ENCODE peak calls at places on chromosome 9, in six cellular contexts. M, D, N, X, B and I are unnamed samples.

GRCh38 chr9:90027296-90027790 is 422.5 kb downstream of the GADD45G start:
- DNase-seq in M (no peak), D (no peak), B (no peak), N (no peak), X (no peak), I (no peak)

GRCh38 chr9:26603637-26604036 is 289.0 kb downstream of the CAAP1 start:
- DNase-seq in N (no peak), M (no peak), X (no peak), D (no peak), B (no peak), I (no peak)

GRCh38 chr9:15231788-15232635 is 75.0 kb downstream of the TTC39B start:
- DNase-seq in B (no peak), X (no peak), N (no peak), D (peak; percentile 47), M (no peak), I (no peak)

GRCh38 chr9:114339130-114339908 is 9.7 kb downstream of the ORM2 start:
- DNase-seq in X (no peak), M (peak; percentile 72), B (peak; percentile 25), D (peak; percentile 71), N (peak; percentile 40), I (no peak)

GRCh38 chr9:112380102-112380581 is at the start of gene HSDL2:
- DNase-seq in X (no peak), B (no peak), M (no peak), D (peak; percentile 52), N (peak; percentile 23), I (no peak)

GRCh38 chr9:4548796-4549725 is 58.8 kb downstream of the SLC1A1 start:
- DNase-seq in X (no peak), N (no peak), M (peak; percentile 68), D (peak; percentile 46), B (no peak), I (no peak)

GRCh38 chr9:37575921-37576721 is at the start of gene FBXO10:
- DNase-seq in X (peak; percentile 67), D (peak; percentile 74), N (peak; percentile 71), M (peak; percentile 85), B (no peak), I (peak; percentile 92)

GRCh38 chr9:109143881-109144562 is 23.0 kb downstream of the FRRS1L start:
- DNase-seq in X (no peak), D (peak; percentile 80), N (peak; percentile 5), M (no peak), B (peak; percentile 38), I (no peak)

GRCh38 chr9:105050296-105050695 is 122.3 kb upstream of the ABCA1 start:
- DNase-seq in B (no peak), X (no peak), D (no peak), M (no peak), N (no peak), I (no peak)

GRCh38 chr9:114930063-114930812 is at the start of gene TNFSF8:
- DNase-seq in N (no peak), X (no peak), M (no peak), B (no peak), D (peak; percentile 32), I (no peak)

GRCh38 chr9:115694014-115694413 is 459.6 kb upstream of the PAPPA start:
- DNase-seq in N (peak; percentile 88), X (no peak), B (peak; percentile 36), D (peak; percentile 3), M (no peak), I (no peak)

GRCh38 chr9:116737137-116737546 is 50.0 kb downstream of the TRIM32 start:
- DNase-seq in N (peak; percentile 45), M (peak; percentile 88), D (peak; percentile 79), X (peak; percentile 78), B (peak; percentile 29), I (peak; percentile 96)

GRCh38 chr9:20205821-20206220 is 416.5 kb downstream of the MLLT3 start:
- DNase-seq in X (no peak), M (no peak), D (no peak), B (no peak), N (peak; percentile 32), I (no peak)

GRCh38 chr9:76876098-76876497 is 29.8 kb downstream of the PRUNE2 start:
- DNase-seq in D (no peak), B (no peak), M (no peak), X (no peak), N (peak; percentile 48), I (no peak)

GRCh38 chr9:77808750-77809079 is 160.6 kb upstream of the GNA14 start:
- DNase-seq in M (no peak), N (no peak), D (no peak), X (no peak), B (no peak), I (no peak)

GRCh38 chr9:137878957-137879555 is 1.5 kb downstream of the CACNA1B start:
- DNase-seq in M (no peak), N (no peak), X (no peak), B (no peak), D (no peak), I (no peak)

GRCh38 chr9:21656776-21657637 is 145.4 kb upstream of the MTAP start:
- DNase-seq in B (no peak), D (no peak), M (no peak), N (no peak), X (no peak), I (no peak)

GRCh38 chr9:106798021-106798799 is 64.8 kb upstream of the ZNF462 start:
- DNase-seq in M (no peak), B (no peak), D (no peak), N (no peak), X (no peak), I (no peak)

GRCh38 chr9:8802242-8802641 is 1002.7 kb upstream of the DMAC1 start:
- DNase-seq in M (no peak), N (no peak), B (no peak), D (no peak), X (no peak), I (no peak)

GRCh38 chr9:122005597-122005996 is 87.5 kb downstream of the TTLL11 start:
- DNase-seq in M (no peak), X (no peak), N (peak; percentile 37), B (no peak), D (no peak), I (no peak)

GRCh38 chr9:105280730-105281129 is 36.3 kb downstream of the SLC44A1 start:
- DNase-seq in N (peak; percentile 67), M (no peak), X (peak; percentile 80), D (no peak), B (no peak), I (no peak)

GRCh38 chr9:36317766-36318165 is 59.5 kb upstream of the GNE start:
- DNase-seq in N (no peak), B (no peak), D (no peak), X (peak; percentile 95), M (no peak), I (no peak)

GRCh38 chr9:22722492-22722891 is 275.9 kb downstream of the DMRTA1 start:
- DNase-seq in N (no peak), X (no peak), B (no peak), D (no peak), M (no peak), I (no peak)

GRCh38 chr9:90770339-90770738 is 31.3 kb upstream of the SYK start:
- DNase-seq in D (peak; percentile 41), B (no peak), M (no peak), N (no peak), X (no peak), I (no peak)

GRCh38 chr9:121559183-121559582 is 59.5 kb upstream of the GGTA1 start:
- DNase-seq in B (no peak), D (peak; percentile 77), M (no peak), N (no peak), X (no peak), I (no peak)

GRCh38 chr9:122112238-122112637 is 19.1 kb upstream of the TTLL11 start:
- DNase-seq in M (no peak), N (no peak), B (no peak), D (no peak), X (no peak), I (no peak)

GRCh38 chr9:124132671-124133147 is 121.1 kb downstream of the LHX2 start:
- DNase-seq in B (no peak), X (no peak), M (no peak), D (no peak), N (no peak), I (no peak)

GRCh38 chr9:88826651-88827245 is 164.5 kb upstream of the S1PR3 start:
- DNase-seq in M (no peak), D (no peak), N (no peak), X (no peak), B (no peak), I (no peak)
- TF ChIP-seq CTCF in M (no peak), D (no peak), N (no peak), X (no peak), B (no peak), I (no peak)

GRCh38 chr9:133256686-133257091 is 18.3 kb downstream of the ABO start:
- DNase-seq in N (no peak), X (no peak), M (peak; percentile 76), D (no peak), B (no peak), I (no peak)
- TF ChIP-seq CTCF in N (no peak), X (no peak), M (no peak), D (no peak), B (no peak), I (no peak)

DNA sequence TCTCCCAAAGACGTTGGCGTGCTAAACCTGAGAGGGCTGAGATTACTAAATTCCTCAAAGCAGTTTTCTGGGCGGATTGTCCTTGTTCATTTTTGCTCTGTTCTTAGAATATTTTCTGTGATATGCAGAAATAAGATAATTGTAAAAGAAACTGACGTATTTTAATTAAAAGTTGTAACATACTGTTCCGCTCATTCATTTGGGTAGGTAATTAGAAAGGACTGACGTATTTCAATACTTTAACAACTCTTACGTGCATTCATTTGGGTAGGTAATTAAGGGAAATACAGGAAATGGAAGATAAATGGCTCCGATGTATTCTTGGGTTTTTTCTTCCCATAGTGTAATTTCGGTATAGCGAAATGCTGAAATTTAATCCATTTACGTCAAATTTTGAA is 1.1 kb downstream of the OSTF1 start:
- DNase-seq in M (no peak), N (no peak), X (no peak), D (no peak), B (no peak), I (no peak)
- TF ChIP-seq CTCF in M (no peak), N (no peak), X (no peak), D (no peak), B (no peak), I (no peak)

GRCh38 chr9:129868033-129868395 is 32.8 kb downstream of the USP20 start:
- DNase-seq in N (no peak), X (no peak), M (no peak), B (no peak), D (no peak), I (no peak)

GRCh38 chr9:129866373-129867137 is 31.3 kb downstream of the USP20 start:
- DNase-seq in N (peak; percentile 20), D (no peak), B (no peak), M (no peak), X (no peak), I (no peak)

GRCh38 chr9:129865668-129866320 is 30.5 kb downstream of the USP20 start:
- DNase-seq in X (no peak), N (no peak), M (no peak), D (no peak), B (no peak), I (no peak)

GRCh38 chr9:129868571-129869486 is 33.6 kb downstream of the USP20 start:
- DNase-seq in D (no peak), N (no peak), X (no peak), B (no peak), M (peak; percentile 83), I (no peak)

GRCh38 chr9:129867138-129868032 is 32.1 kb downstream of the USP20 start:
- DNase-seq in M (no peak), B (no peak), X (no peak), N (no peak), D (no peak), I (no peak)
- TF ChIP-seq CTCF in M (no peak), B (no peak), X (no peak), N (no peak), D (no peak), I (no peak)

GRCh38 chr9:33166263-33167083 is 663 bp downstream of the B4GALT1 start:
- DNase-seq in N (no peak), B (no peak), M (no peak), X (no peak), D (peak; percentile 39), I (peak; percentile 95)
- TF ChIP-seq CTCF in N (no peak), B (no peak), M (no peak), X (no peak), D (no peak), I (no peak)